ENCODE peak calls at places on chromosomes 1 and 21, in seven cellular contexts. One of them, this sample, is unnamed.

GRCh38 chr21:29376556-29376955 is 77.8 kb downstream of the BACH1 start:
- DNase-seq in DND-41: peak; percentile 62
- DNase-seq in amniotic stem cell: no peak
- DNase-seq in T-cell: peak; percentile 50
- DNase-seq in C1 segment of cervical spinal cord: no peak
- DNase-seq in HEK293T: peak; percentile 57
- DNase-seq in substantia nigra: no peak
- DNase-seq in this sample: peak; percentile 42

GRCh38 chr1:101300916-101301315 is 64.1 kb downstream of the S1PR1 start:
- DNase-seq in amniotic stem cell: no peak
- DNase-seq in HEK293T: no peak
- DNase-seq in substantia nigra: no peak
- DNase-seq in T-cell: no peak
- DNase-seq in C1 segment of cervical spinal cord: no peak
- DNase-seq in DND-41: no peak
- DNase-seq in this sample: no peak

GRCh38 chr1:166952002-166952746 is 23.2 kb downstream of the ILDR2 start:
- DNase-seq in HEK293T: no peak
- DNase-seq in C1 segment of cervical spinal cord: no peak
- DNase-seq in amniotic stem cell: no peak
- DNase-seq in T-cell: no peak
- DNase-seq in substantia nigra: no peak
- DNase-seq in DND-41: no peak
- DNase-seq in this sample: peak; percentile 79

GRCh38 chr1:169363046-169363756 is 4.4 kb downstream of the NME7 start:
- DNase-seq in substantia nigra: no peak
- DNase-seq in T-cell: no peak
- DNase-seq in HEK293T: no peak
- DNase-seq in DND-41: no peak
- DNase-seq in amniotic stem cell: peak; percentile 53
- DNase-seq in C1 segment of cervical spinal cord: no peak
- DNase-seq in this sample: peak; percentile 94

GRCh38 chr1:58162952-58163550 is 383.5 kb downstream of the OMA1 start:
- DNase-seq in amniotic stem cell: peak; percentile 23
- DNase-seq in DND-41: peak; percentile 25
- DNase-seq in substantia nigra: peak; percentile 2
- DNase-seq in T-cell: no peak
- DNase-seq in C1 segment of cervical spinal cord: peak; percentile 2
- DNase-seq in HEK293T: peak; percentile 71
- DNase-seq in this sample: peak; percentile 75

GRCh38 chr1:47449702-47450552 is 12.1 kb downstream of the FOXD2 start:
- DNase-seq in C1 segment of cervical spinal cord: no peak
- DNase-seq in HEK293T: peak; percentile 66
- DNase-seq in DND-41: no peak
- DNase-seq in substantia nigra: no peak
- DNase-seq in amniotic stem cell: no peak
- DNase-seq in T-cell: no peak
- DNase-seq in this sample: no peak

GRCh38 chr1:1033009-1033587 is 13.2 kb downstream of the AGRN start:
- DNase-seq in C1 segment of cervical spinal cord: peak; percentile 38
- DNase-seq in substantia nigra: peak; percentile 38
- DNase-seq in DND-41: peak; percentile 91
- DNase-seq in HEK293T: peak; percentile 55
- DNase-seq in amniotic stem cell: peak; percentile 40
- DNase-seq in T-cell: peak; percentile 78
- DNase-seq in this sample: no peak

GRCh38 chr1:180805316-180805715 is 107.4 kb upstream of the KIAA1614 start:
- DNase-seq in substantia nigra: no peak
- DNase-seq in T-cell: no peak
- DNase-seq in amniotic stem cell: no peak
- DNase-seq in DND-41: no peak
- DNase-seq in C1 segment of cervical spinal cord: no peak
- DNase-seq in HEK293T: no peak
- DNase-seq in this sample: no peak

GRCh38 chr1:2583871-2584341 is 2.7 kb upstream of the PRXL2B start:
- DNase-seq in substantia nigra: no peak
- DNase-seq in DND-41: no peak
- DNase-seq in amniotic stem cell: no peak
- DNase-seq in HEK293T: no peak
- DNase-seq in T-cell: peak; percentile 33
- DNase-seq in C1 segment of cervical spinal cord: no peak
- DNase-seq in this sample: no peak

GRCh38 chr21:43740497-43741156 is 21.7 kb downstream of the PDXK start:
- DNase-seq in DND-41: no peak
- DNase-seq in C1 segment of cervical spinal cord: no peak
- DNase-seq in substantia nigra: no peak
- DNase-seq in T-cell: no peak
- DNase-seq in HEK293T: no peak
- DNase-seq in amniotic stem cell: no peak
- DNase-seq in this sample: peak; percentile 49

GRCh38 chr1:101316276-101316675 is 79.5 kb downstream of the S1PR1 start:
- DNase-seq in DND-41: no peak
- DNase-seq in amniotic stem cell: no peak
- DNase-seq in substantia nigra: no peak
- DNase-seq in T-cell: no peak
- DNase-seq in HEK293T: no peak
- DNase-seq in C1 segment of cervical spinal cord: no peak
- DNase-seq in this sample: no peak

GRCh38 chr1:106620521-106620954 is 435.9 kb upstream of the PRMT6 start:
- DNase-seq in amniotic stem cell: peak; percentile 36
- DNase-seq in T-cell: no peak
- DNase-seq in C1 segment of cervical spinal cord: no peak
- DNase-seq in substantia nigra: no peak
- DNase-seq in HEK293T: no peak
- DNase-seq in DND-41: no peak
- DNase-seq in this sample: peak; percentile 44

GRCh38 chr1:233075045-233075444 is 124.6 kb downstream of the NTPCR start:
- DNase-seq in HEK293T: no peak
- DNase-seq in T-cell: no peak
- DNase-seq in C1 segment of cervical spinal cord: no peak
- DNase-seq in amniotic stem cell: no peak
- DNase-seq in DND-41: no peak
- DNase-seq in substantia nigra: no peak
- DNase-seq in this sample: peak; percentile 97

GRCh38 chr1:91397605-91398004 is 7.0 kb downstream of the HFM1 start:
- DNase-seq in HEK293T: peak; percentile 16
- DNase-seq in amniotic stem cell: no peak
- DNase-seq in DND-41: no peak
- DNase-seq in C1 segment of cervical spinal cord: no peak
- DNase-seq in T-cell: no peak
- DNase-seq in substantia nigra: no peak
- DNase-seq in this sample: peak; percentile 5

GRCh38 chr1:84377480-84378095 is 20.7 kb upstream of the DNASE2B start:
- DNase-seq in C1 segment of cervical spinal cord: no peak
- DNase-seq in HEK293T: no peak
- DNase-seq in substantia nigra: no peak
- DNase-seq in amniotic stem cell: peak; percentile 49
- DNase-seq in T-cell: no peak
- DNase-seq in DND-41: no peak
- DNase-seq in this sample: peak; percentile 91

GRCh38 chr1:170707959-170708666 is 44.2 kb downstream of the PRRX1 start:
- DNase-seq in DND-41: no peak
- DNase-seq in C1 segment of cervical spinal cord: no peak
- DNase-seq in HEK293T: no peak
- DNase-seq in amniotic stem cell: peak; percentile 87
- DNase-seq in substantia nigra: no peak
- DNase-seq in T-cell: no peak
- DNase-seq in this sample: peak; percentile 96

GRCh38 chr1:200524092-200524491 is 96.5 kb downstream of the KIF14 start:
- DNase-seq in DND-41: no peak
- DNase-seq in T-cell: no peak
- DNase-seq in C1 segment of cervical spinal cord: no peak
- DNase-seq in amniotic stem cell: no peak
- DNase-seq in substantia nigra: no peak
- DNase-seq in HEK293T: no peak
- DNase-seq in this sample: no peak

GRCh38 chr1:24275510-24275909 is 43.6 kb upstream of the GRHL3 start:
- DNase-seq in substantia nigra: no peak
- DNase-seq in DND-41: no peak
- DNase-seq in amniotic stem cell: no peak
- DNase-seq in T-cell: no peak
- DNase-seq in C1 segment of cervical spinal cord: no peak
- DNase-seq in HEK293T: no peak
- DNase-seq in this sample: peak; percentile 82

GRCh38 chr21:38377165-38378093 is 120.6 kb downstream of the KCNJ15 start:
- DNase-seq in amniotic stem cell: no peak
- DNase-seq in T-cell: no peak
- DNase-seq in DND-41: no peak
- DNase-seq in HEK293T: no peak
- DNase-seq in C1 segment of cervical spinal cord: no peak
- DNase-seq in substantia nigra: no peak
- DNase-seq in this sample: peak; percentile 46

GRCh38 chr21:45363921-45364463 is 41.0 kb upstream of the COL18A1 start:
- DNase-seq in amniotic stem cell: peak; percentile 95
- DNase-seq in HEK293T: no peak
- DNase-seq in substantia nigra: peak; percentile 27
- DNase-seq in DND-41: no peak
- DNase-seq in C1 segment of cervical spinal cord: peak; percentile 89
- DNase-seq in T-cell: no peak
- DNase-seq in this sample: peak; percentile 100

This sample was measured in M059J.